ENCODE peak calls at places on chromosomes 11 and 22, in four cellular contexts. R is K562, F is SK-N-SH, H is GM12878. G is an unnamed sample.

GRCh38 chr11:15451713-15452112 is 337.0 kb downstream of the INSC start:
- DNase-seq in R (no peak), F (no peak), H (no peak), G (no peak)

GRCh38 chr11:126823271-126823670 is 177.3 kb downstream of the KIRREL3 start:
- DNase-seq in R (no peak), F (no peak), H (no peak), G (no peak)

GRCh38 chr11:124917115-124917637 is 1.9 kb upstream of the HEPN1 start:
- DNase-seq in R (no peak), F (no peak), H (no peak), G (no peak)

GRCh38 chr11:111513240-111513605 is 1.0 kb upstream of the BTG4 start:
- DNase-seq in R (no peak), F (no peak), H (no peak), G (no peak)

GRCh38 chr11:44621140-44621681 is 55.7 kb downstream of the CD82 start:
- DNase-seq in R (peak), F (peak), H (no peak), G (peak)

GRCh38 chr11:92769125-92769524 is 200.3 kb upstream of the MTNR1B start:
- DNase-seq in R (no peak), F (no peak), H (no peak), G (no peak)

GRCh38 chr22:20131593-20131855 is at the start of gene ZDHHC8:
- DNase-seq in R (peak), F (no peak), H (no peak), G (no peak)

GRCh38 chr22:49088801-49089791 is 738.6 kb downstream of the BRD1 start:
- DNase-seq in R (no peak), F (no peak), H (no peak), G (no peak)

GRCh38 chr11:17298302-17298701 is 21.8 kb downstream of the NUCB2 start:
- DNase-seq in R (no peak), F (no peak), H (no peak), G (no peak)

GRCh38 chr11:121460941-121461514 is 8.3 kb upstream of the SORL1-AS1 start:
- DNase-seq in R (no peak), F (no peak), H (no peak), G (no peak)

GRCh38 chr11:128235446-128235845 is 351.9 kb downstream of the ETS1 start:
- DNase-seq in R (no peak), F (peak), H (no peak), G (no peak)

GRCh38 chr11:127052420-127052819 is 51.9 kb upstream of the KIRREL3 start:
- DNase-seq in R (no peak), F (no peak), H (no peak), G (no peak)

GRCh38 chr11:114102993-114103896 is 43.7 kb downstream of the ZBTB16 start:
- DNase-seq in R (no peak), F (no peak), H (no peak), G (no peak)

GRCh38 chr11:15819679-15820286 is 536.6 kb downstream of the SOX6 start:
- DNase-seq in R (peak), F (no peak), H (no peak), G (peak)

GRCh38 chr11:115965754-115966504 is 461.7 kb upstream of the CADM1 start:
- DNase-seq in R (no peak), F (peak), H (no peak), G (no peak)

GRCh38 chr22:30265851-30266444 is 703 bp downstream of the OSM start:
- DNase-seq in R (peak), F (no peak), H (no peak), G (no peak)

GRCh38 chr11:113806403-113806802 is 26.8 kb downstream of the CLDN25 start:
- DNase-seq in R (peak), F (peak), H (no peak), G (peak)

GRCh38 chr22:46671824-46672432 is 51.7 kb downstream of the GRAMD4 start:
- DNase-seq in R (no peak), F (no peak), H (no peak), G (no peak)

GRCh38 chr11:75576445-75577049 is 14.5 kb downstream of the SERPINH1 start:
- DNase-seq in R (no peak), F (no peak), H (peak), G (peak)

GRCh38 chr11:63897459-63898156 is 19.4 kb downstream of the RCOR2 start:
- DNase-seq in R (no peak), F (no peak), H (no peak), G (no peak)

GRCh38 chr22:46406791-46407190 is 71.3 kb downstream of the TRMU start:
- DNase-seq in R (no peak), F (no peak), H (no peak), G (no peak)

GRCh38 chr22:48844096-48844675 is 983.5 kb downstream of the BRD1 start:
- DNase-seq in R (no peak), F (no peak), H (no peak), G (no peak)

GRCh38 chr11:64234840-64235379 is 526 bp downstream of the VEGFB start:
- DNase-seq in R (peak), F (peak), H (no peak), G (peak)

GRCh38 chr22:24951942-24952836 is at the start of gene KIAA1671:
- DNase-seq in R (peak), F (peak), H (no peak), G (peak)

GRCh38 chr22:20017622-20017958 is 967 bp upstream of the ARVCF start:
- DNase-seq in R (no peak), F (no peak), H (no peak), G (no peak)

GRCh38 chr22:45577746-45578523 is 75.3 kb downstream of the FBLN1 start:
- DNase-seq in R (peak), F (peak), H (peak), G (peak)

GRCh38 chr11:82995276-82995675 is 76.4 kb downstream of the RAB30 start:
- DNase-seq in R (no peak), F (no peak), H (no peak), G (no peak)

GRCh38 chr11:92977401-92977800 is 8.0 kb downstream of the MTNR1B start:
- DNase-seq in R (no peak), F (no peak), H (no peak), G (no peak)

GRCh38 chr11:69915501-69916250 is 96.5 kb upstream of the FGF3 start:
- DNase-seq in R (peak), F (peak), H (no peak), G (peak)

GRCh38 chr11:50178732-50179131 is 146.1 kb downstream of the OR4C45 start:
- DNase-seq in R (no peak), F (no peak), H (no peak), G (no peak)

GRCh38 chr11:58731819-58732218 is at the start of gene GLYAT:
- DNase-seq in R (no peak), F (no peak), H (no peak), G (no peak)

GRCh38 chr11:3215346-3216026 is 3.1 kb downstream of the MRGPRG start:
- DNase-seq in R (no peak), F (no peak), H (no peak), G (peak)

GRCh38 chr11:45568031-45568430 is 97.4 kb downstream of the CHST1 start:
- DNase-seq in R (no peak), F (no peak), H (no peak), G (no peak)

GRCh38 chr11:68146010-68146540 is 24.9 kb upstream of the CHKA start:
- DNase-seq in R (no peak), F (peak), H (no peak), G (no peak)

GRCh38 chr11:67489203-67489859 is 6.5 kb downstream of the AIP start:
- DNase-seq in R (no peak), F (no peak), H (no peak), G (no peak)

GRCh38 chr11:2425506-2425905 is 18.8 kb downstream of the TRPM5 start:
- DNase-seq in R (no peak), F (no peak), H (no peak), G (no peak)

GRCh38 chr11:13102865-13103539 is 93.9 kb downstream of the RASSF10 start:
- DNase-seq in R (no peak), F (no peak), H (no peak), G (no peak)

GRCh38 chr11:1501421-1502167 is 15.0 kb upstream of the MOB2 start:
- DNase-seq in R (no peak), F (no peak), H (no peak), G (no peak)

GRCh38 chr11:78041843-78042455 is 18.9 kb upstream of the KCTD14 start:
- DNase-seq in R (no peak), F (no peak), H (no peak), G (no peak)

GRCh38 chr11:72069200-72069599 is 11.1 kb downstream of the NUMA1 start:
- DNase-seq in R (no peak), F (no peak), H (no peak), G (no peak)

GRCh38 chr11:72070486-72070885 is 9.9 kb downstream of the NUMA1 start:
- DNase-seq in R (no peak), F (no peak), H (no peak), G (no peak)

GRCh38 chr11:72069787-72070251 is 10.5 kb downstream of the NUMA1 start:
- DNase-seq in R (no peak), F (no peak), H (no peak), G (no peak)

GRCh38 chr11:72075109-72075508 is 5.2 kb downstream of the NUMA1 start:
- DNase-seq in R (no peak), F (no peak), H (no peak), G (no peak)

GRCh38 chr11:72072348-72072747 is 8.0 kb downstream of the NUMA1 start:
- DNase-seq in R (no peak), F (no peak), H (no peak), G (no peak)
- TF ChIP-seq USF1 in R (no peak), F (no peak), H (no peak), G (no peak)

DNA sequence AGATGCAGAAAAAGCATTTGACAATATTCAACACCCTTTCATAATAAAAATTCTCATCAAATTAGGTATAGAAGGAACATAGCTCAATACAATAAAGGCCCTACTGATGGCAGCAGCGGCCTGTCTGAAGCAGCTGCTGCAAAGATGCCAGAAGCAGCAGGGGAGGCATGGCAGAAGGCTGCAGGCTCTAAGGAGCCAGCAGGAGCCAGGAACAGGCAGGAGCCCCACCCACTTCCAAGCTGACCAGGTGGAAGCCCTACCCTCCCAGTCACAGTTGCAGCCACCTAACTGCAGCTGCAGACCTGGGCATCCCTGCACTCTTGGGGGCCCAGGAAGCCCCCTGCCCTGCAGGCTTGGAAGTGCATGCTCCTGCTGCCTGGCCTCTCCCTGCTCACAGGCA is 18.2 kb upstream of the OR6A2 start:
- DNase-seq in R (no peak), F (no peak), H (no peak), G (peak)
- TF ChIP-seq CTCF in R (no peak), F (no peak), H (no peak), G (no peak)

GRCh38 chr11:97860237-97860636 is 1160.5 kb upstream of the CNTN5 start:
- DNase-seq in R (no peak), F (no peak), H (no peak), G (no peak)

GRCh38 chr11:97862021-97862420 is 1158.7 kb upstream of the CNTN5 start:
- DNase-seq in R (no peak), F (no peak), H (no peak), G (no peak)

GRCh38 chr11:97865424-97866012 is 1155.2 kb upstream of the CNTN5 start:
- DNase-seq in R (no peak), F (no peak), H (no peak), G (no peak)
- TF ChIP-seq USF1 in R (no peak), F (no peak), H (no peak), G (no peak)

GRCh38 chr11:91756829-91757480 is 467.7 kb upstream of the FAT3 start:
- DNase-seq in R (no peak), F (no peak), H (no peak), G (no peak)
- TF ChIP-seq CTCF in R (no peak), F (no peak), H (no peak), G (no peak)

DNA sequence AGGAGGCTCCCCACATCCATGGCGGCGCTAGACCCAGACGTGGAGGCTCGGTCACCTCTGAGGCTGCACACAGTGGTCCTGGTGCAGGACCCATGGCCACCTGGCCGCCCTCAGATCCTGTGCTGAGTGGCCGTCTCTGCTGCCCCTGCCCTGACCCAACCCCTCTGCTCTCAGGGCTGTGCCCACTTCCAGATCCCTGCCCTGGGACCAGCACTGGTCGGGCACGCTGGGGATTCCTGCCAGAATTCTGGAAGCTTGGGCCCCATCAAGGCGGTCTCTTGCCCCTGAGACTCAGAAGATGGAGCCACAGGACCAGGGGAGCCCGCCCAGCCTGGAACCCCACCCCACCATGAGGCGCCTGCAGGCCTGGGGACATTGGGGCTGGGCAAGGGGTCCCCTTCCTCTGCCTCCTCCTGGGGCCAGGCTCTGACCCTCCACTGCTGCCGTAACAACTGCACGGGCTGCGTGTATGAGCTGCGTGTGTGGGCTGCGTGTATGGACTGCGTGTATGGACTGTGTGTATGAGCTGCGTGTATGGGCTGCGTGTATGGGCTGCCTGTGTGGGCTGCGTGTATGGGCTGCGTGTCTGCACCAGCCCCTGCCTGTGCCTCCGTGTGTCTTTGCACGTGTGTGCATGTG is 48.7 kb downstream of the IGLL1 start:
- DNase-seq in R (no peak), F (no peak), H (no peak), G (no peak)
- TF ChIP-seq USF1 in R (no peak), F (no peak), H (no peak), G (no peak)

G was measured in WTC11.